ENCODE peak calls at places on chromosomes 1 and 21, in ten cellular contexts. W is AG04450, F is choroid plexus epithelial cell, H is body of pancreas, Y is GM10248, V is A549, I is IMR-90, U is natural killer cell, A is astrocyte of the spinal cord, K is esophagus muscularis mucosa. Z is an unnamed sample.
A peak's percentile ranks its signal among the peaks of the same experiment; 100 is the strongest.

GRCh38 chr1:50424045-50424939 is 1.0 kb upstream of the DMRTA2 start:
- DNase-seq in Y (peak; percentile 55), I (no peak), W (no peak), A (no peak), V (no peak), U (no peak), F (no peak), K (peak; percentile 64), H (no peak), Z (no peak)

GRCh38 chr1:3919706-3920105 is 19.6 kb upstream of the C1orf174 start:
- DNase-seq in Y (no peak), H (no peak), F (no peak), W (no peak), K (no peak), A (no peak), U (no peak), V (no peak), I (no peak), Z (no peak)

GRCh38 chr1:219533280-219533679 is 79.6 kb downstream of the ZC3H11B start:
- DNase-seq in Y (no peak), U (no peak), V (no peak), A (peak; percentile 19), K (no peak), W (no peak), I (no peak), H (peak; percentile 7), F (peak; percentile 40), Z (no peak)

GRCh38 chr1:222357252-222357651 is 190.7 kb downstream of the HHIPL2 start:
- DNase-seq in Y (no peak), W (no peak), K (peak; percentile 39), F (no peak), H (no peak), U (no peak), A (no peak), I (no peak), V (no peak), Z (no peak)

GRCh38 chr1:223815865-223816264 is 29.9 kb downstream of the TP53BP2 start:
- DNase-seq in I (peak; percentile 39), K (no peak), Y (no peak), A (no peak), F (peak; percentile 62), V (no peak), H (no peak), U (no peak), W (no peak), Z (no peak)

GRCh38 chr1:211335507-211336157 is 9.0 kb downstream of the TRAF5 start:
- DNase-seq in H (no peak), F (no peak), U (no peak), Y (peak; percentile 58), A (no peak), K (no peak), W (no peak), I (no peak), V (no peak), Z (no peak)

GRCh38 chr1:236734141-236734765 is 48.0 kb downstream of the ACTN2 start:
- DNase-seq in I (no peak), K (no peak), Y (no peak), V (no peak), W (no peak), F (peak; percentile 63), U (no peak), H (no peak), A (peak; percentile 11), Z (no peak)

GRCh38 chr1:119298687-119299086 is 69.9 kb upstream of the HAO2 start:
- DNase-seq in Y (no peak), U (no peak), V (no peak), K (no peak), H (no peak), F (peak; percentile 88), I (peak; percentile 4), A (peak; percentile 89), W (no peak), Z (no peak)

GRCh38 chr1:170881268-170882265 is 53.8 kb upstream of the MROH9 start:
- DNase-seq in I (peak; percentile 42), K (no peak), H (no peak), A (peak; percentile 66), Y (no peak), F (peak; percentile 79), W (no peak), U (no peak), V (no peak), Z (no peak)

GRCh38 chr1:9040659-9041030 is 14.4 kb upstream of the SLC2A7 start:
- DNase-seq in W (no peak), A (no peak), K (no peak), V (no peak), F (no peak), Y (no peak), I (no peak), H (no peak), U (no peak), Z (no peak)

DNA sequence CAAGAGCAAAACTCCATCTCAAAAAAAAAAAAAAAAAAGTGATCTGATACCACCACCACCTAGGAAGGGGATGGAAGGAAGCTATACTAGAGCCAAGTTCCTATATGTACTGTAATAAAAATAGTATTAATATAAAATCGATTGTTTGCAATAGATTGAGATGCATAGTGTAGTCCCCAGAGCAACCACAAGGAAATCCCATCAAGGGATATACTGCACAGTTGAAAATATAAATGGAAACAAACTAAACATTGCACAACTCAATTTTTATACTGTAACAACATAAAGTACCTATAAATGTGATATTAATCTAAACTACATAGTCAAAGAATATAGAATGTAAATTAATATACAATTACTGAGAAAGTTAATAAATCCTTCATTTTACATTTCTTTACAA is 20.9 kb upstream of the PSMG1 start:
- DNase-seq in H (no peak), A (no peak), K (no peak), W (no peak), Y (no peak), I (no peak), V (no peak), F (no peak), U (no peak), Z (no peak)
- TF ChIP-seq CTCF in H (no peak), A (peak; percentile 24), K (no peak), W (peak; percentile 46), Y (no peak), I (peak; percentile 9), V (no peak), F (peak; percentile 41), U (no peak), Z (no peak)

GRCh38 chr1:239448911-239449310 is 62.5 kb downstream of the CHRM3 start:
- DNase-seq in K (no peak), W (no peak), F (no peak), U (no peak), I (no peak), Y (no peak), V (no peak), H (no peak), A (no peak), Z (no peak)

DNA sequence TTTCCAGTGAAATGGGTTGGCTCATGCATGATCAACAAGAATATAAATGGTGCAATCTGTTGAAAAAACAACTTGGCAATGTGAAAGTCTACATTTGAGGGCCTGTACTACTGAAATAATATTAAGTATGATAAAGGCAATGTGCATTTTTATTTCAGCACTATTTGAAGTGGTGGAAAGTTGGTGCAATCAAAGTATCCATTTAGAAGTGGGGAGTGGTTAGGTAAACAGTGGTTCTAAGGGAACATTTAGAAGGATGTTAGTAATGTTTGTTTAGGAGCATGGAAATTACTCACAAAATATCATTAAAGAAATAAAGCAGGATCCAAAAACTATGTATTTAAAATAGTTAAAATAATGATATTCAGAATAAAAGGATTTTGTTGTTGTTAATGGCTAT is 60.2 kb downstream of the CHRM3 start:
- DNase-seq in K (no peak), H (no peak), F (no peak), I (no peak), W (no peak), U (no peak), V (no peak), A (no peak), Y (no peak), Z (no peak)
- TF ChIP-seq CTCF in K (no peak), H (no peak), F (no peak), I (no peak), W (no peak), U (no peak), V (no peak), A (no peak), Y (no peak), Z (no peak)

GRCh38 chr1:108746382-108747127 is at the start of gene STXBP3:
- DNase-seq in V (peak; percentile 73), I (peak; percentile 98), H (peak; percentile 99), Y (peak; percentile 98), F (peak; percentile 99), K (peak; percentile 100), A (peak; percentile 98), U (peak; percentile 100), W (peak; percentile 97), Z (peak; percentile 99)
- TF ChIP-seq CTCF in V (peak; percentile 72), I (peak; percentile 95), H (peak; percentile 97), Y (peak; percentile 98), F (peak; percentile 97), K (peak; percentile 96), A (peak; percentile 98), U (peak; percentile 88), W (peak; percentile 97), Z (peak; percentile 92)

GRCh38 chr21:45012661-45013270 is 61.6 kb upstream of the ADARB1 start:
- DNase-seq in K (no peak), H (peak; percentile 2), F (no peak), W (no peak), A (no peak), I (no peak), U (no peak), V (peak; percentile 22), Y (no peak), Z (no peak)

GRCh38 chr21:45010860-45011259 is 63.5 kb upstream of the ADARB1 start:
- DNase-seq in I (no peak), W (no peak), U (no peak), V (no peak), Y (no peak), A (no peak), H (no peak), K (no peak), F (no peak), Z (no peak)

GRCh38 chr21:45013271-45013841 is 61.0 kb upstream of the ADARB1 start:
- DNase-seq in I (no peak), A (no peak), F (no peak), K (no peak), V (no peak), U (no peak), W (no peak), Y (no peak), H (peak; percentile 2), Z (no peak)

GRCh38 chr21:45011426-45011825 is 63.0 kb upstream of the ADARB1 start:
- DNase-seq in I (no peak), U (no peak), Y (no peak), H (peak; percentile 2), K (no peak), A (no peak), V (no peak), W (no peak), F (no peak), Z (peak; percentile 0)

DNA sequence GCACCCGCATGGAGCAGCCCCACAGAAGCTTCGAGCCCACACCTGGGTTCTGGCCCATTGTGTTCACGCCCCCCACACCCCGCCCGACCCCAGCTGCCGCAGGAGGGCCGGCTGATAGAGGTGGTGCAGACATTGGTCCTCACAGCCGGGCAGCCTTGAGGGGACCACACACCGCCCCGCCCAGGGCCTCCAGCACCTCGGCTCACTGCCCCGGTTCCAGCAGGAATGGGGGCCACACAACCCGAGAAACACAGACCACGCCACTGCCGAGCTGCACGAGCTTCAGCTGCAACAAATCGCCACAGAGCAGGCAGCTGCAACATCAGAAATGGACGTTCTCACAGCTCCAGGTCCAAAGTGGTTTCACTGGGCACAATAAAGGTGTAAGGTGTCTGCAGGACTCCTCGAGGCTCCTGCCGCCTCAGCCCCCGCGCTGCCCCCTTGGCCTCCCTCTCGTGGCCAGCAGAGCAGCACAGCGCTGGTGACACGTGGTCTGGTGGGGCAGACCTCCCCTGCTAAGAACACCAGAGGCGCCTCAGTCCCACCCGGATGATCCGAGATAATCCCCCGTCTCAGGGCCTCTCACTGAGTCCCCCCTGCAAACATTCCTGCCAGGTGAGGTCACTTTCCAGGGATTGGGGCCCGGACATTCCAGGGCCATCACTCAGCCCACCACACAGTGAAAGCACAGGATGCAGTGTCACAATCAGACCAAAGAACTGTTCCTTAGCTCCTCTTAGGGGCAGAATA is 62.3 kb upstream of the ADARB1 start:
- DNase-seq in K (no peak), I (peak; percentile 94), U (no peak), F (peak; percentile 87), V (peak; percentile 50), W (peak; percentile 79), H (peak; percentile 9), Y (no peak), A (peak; percentile 87), Z (no peak)
- TF ChIP-seq CTCF in K (no peak), I (no peak), U (no peak), F (peak; percentile 34), V (no peak), W (peak; percentile 20), H (no peak), Y (no peak), A (no peak), Z (no peak)

Z was measured in CD4-positive, alpha-beta T cell.